ENCODE peak calls at places on chromosomes 1 and 21, in eight cellular contexts. S is globus pallidus; N is HT-29; U is anterior cingulate cortex; L is COR-L47; K is left ventricle myocardium inferior; J is stimulated activated CD4-positive, alpha-beta T cell treated with anti-CD3 and anti-CD28 coated beads, Interleukin-4, amount 100 ng/mL, for 1 hour; Q is A172. Y is an unnamed sample.

GRCh38 chr1:983736-984475 is 2.0 kb upstream of the PERM1 start:
- DNase-seq in J (peak), Q (no peak), N (no peak), K (peak), L (peak), U (no peak), S (no peak), Y (no peak)

GRCh38 chr1:92563457-92564216 is 76.9 kb upstream of the GFI1 start:
- DNase-seq in Q (no peak), K (no peak), N (no peak), S (no peak), U (no peak), J (no peak), L (no peak), Y (no peak)

GRCh38 chr1:160640359-160641123 is 6.3 kb downstream of the SLAMF1 start:
- DNase-seq in N (no peak), Q (no peak), K (no peak), L (no peak), U (no peak), S (no peak), J (no peak), Y (no peak)

GRCh38 chr1:244456586-244456985 is 4.5 kb upstream of the CATSPERE start:
- DNase-seq in K (no peak), L (no peak), Q (no peak), J (no peak), U (no peak), N (no peak), S (no peak), Y (no peak)

GRCh38 chr1:23756676-23757075 is 13.4 kb downstream of the ELOA start:
- DNase-seq in N (no peak), K (no peak), S (no peak), J (no peak), L (no peak), U (no peak), Q (peak), Y (no peak)

GRCh38 chr1:196779093-196779492 is 4.5 kb downstream of the CFHR3 start:
- DNase-seq in N (no peak), K (no peak), S (no peak), J (no peak), U (no peak), Q (no peak), L (no peak), Y (no peak)

GRCh38 chr21:44722701-44723100 is 11.3 kb upstream of the TSPEAR start:
- DNase-seq in Q (no peak), K (no peak), L (no peak), J (no peak), U (no peak), S (no peak), N (no peak), Y (peak)

GRCh38 chr1:215416497-215416896 is 150.6 kb upstream of the KCTD3 start:
- DNase-seq in L (no peak), N (no peak), J (no peak), U (no peak), Q (no peak), K (no peak), S (no peak), Y (no peak)

GRCh38 chr1:52153898-52154297 is 12.0 kb downstream of the ZFYVE9 start:
- DNase-seq in Q (no peak), K (no peak), N (no peak), J (no peak), L (no peak), U (no peak), S (no peak), Y (no peak)

GRCh38 chr1:200006711-200007110 is 20.8 kb upstream of the NR5A2 start:
- DNase-seq in J (no peak), K (no peak), L (no peak), U (no peak), Q (no peak), N (no peak), S (no peak), Y (no peak)

GRCh38 chr1:24860841-24861240 is 69.2 kb downstream of the RUNX3 start:
- DNase-seq in L (no peak), K (no peak), N (no peak), J (no peak), U (no peak), Q (no peak), S (no peak), Y (no peak)

GRCh38 chr1:63886348-63886747 is 112.5 kb downstream of the ROR1 start:
- DNase-seq in Q (no peak), S (no peak), J (no peak), N (no peak), U (no peak), L (no peak), K (no peak), Y (no peak)

GRCh38 chr21:37047079-37047478 is 25.8 kb downstream of the PIGP start:
- DNase-seq in S (no peak), Q (no peak), U (no peak), L (no peak), N (peak), J (no peak), K (no peak), Y (no peak)

GRCh38 chr1:164619006-164619784 is 60.2 kb downstream of the PBX1 start:
- DNase-seq in Q (no peak), N (no peak), K (no peak), U (no peak), J (no peak), L (peak), S (no peak), Y (no peak)

GRCh38 chr1:164780863-164781262 is 221.9 kb downstream of the PBX1 start:
- DNase-seq in Q (peak), S (no peak), U (no peak), K (peak), J (no peak), L (no peak), N (no peak), Y (no peak)

GRCh38 chr1:26417111-26417510 is 6.5 kb downstream of the LIN28A start:
- DNase-seq in S (peak), K (peak), J (peak), L (peak), N (peak), Q (peak), U (peak), Y (peak)

GRCh38 chr1:208033236-208033635 is 122.3 kb upstream of the CD34 start:
- DNase-seq in S (no peak), L (no peak), K (no peak), J (no peak), U (no peak), Q (no peak), N (no peak), Y (peak)

GRCh38 chr1:47031585-47031984 is 8.1 kb downstream of the CYP4X1 start:
- DNase-seq in J (no peak), Q (peak), K (no peak), U (no peak), S (no peak), N (no peak), L (no peak), Y (no peak)

GRCh38 chr1:204858381-204858821 is 12.3 kb upstream of the NFASC start:
- DNase-seq in N (no peak), Q (peak), J (no peak), K (no peak), U (no peak), L (peak), S (no peak), Y (no peak)

GRCh38 chr1:1204998-1205768 is 1.2 kb downstream of the TNFRSF18 start:
- DNase-seq in L (no peak), K (peak), J (no peak), Q (no peak), N (no peak), U (no peak), S (no peak), Y (no peak)

GRCh38 chr1:33410091-33410701 is 20.7 kb downstream of the PHC2 start:
- DNase-seq in N (no peak), J (no peak), K (no peak), L (no peak), U (no peak), Q (no peak), S (peak), Y (no peak)

GRCh38 chr1:40708750-40709099 is 17.2 kb downstream of the NFYC start:
- DNase-seq in U (no peak), K (no peak), S (peak), L (peak), J (no peak), N (no peak), Q (no peak), Y (no peak)

GRCh38 chr1:213443415-213443814 is 392.4 kb downstream of the RPS6KC1 start:
- DNase-seq in L (no peak), K (no peak), Q (no peak), S (no peak), U (no peak), J (no peak), N (peak), Y (no peak)

GRCh38 chr1:236334893-236335545 is 53.3 kb upstream of the ERO1B start:
- DNase-seq in Q (no peak), S (no peak), U (no peak), L (no peak), K (no peak), J (no peak), N (no peak), Y (no peak)

GRCh38 chr1:23403038-23403336 is 21.6 kb downstream of the TCEA3 start:
- DNase-seq in J (no peak), K (no peak), Q (peak), S (no peak), N (peak), U (no peak), L (no peak), Y (no peak)

GRCh38 chr1:219416598-219417238 is 196.2 kb downstream of the ZC3H11B start:
- DNase-seq in S (peak), U (peak), Q (peak), N (peak), L (peak), J (peak), K (peak), Y (peak)

GRCh38 chr1:9388628-9389184 is 96.0 kb downstream of the SPSB1 start:
- DNase-seq in Q (peak), J (no peak), U (no peak), S (no peak), N (no peak), L (no peak), K (no peak), Y (no peak)

GRCh38 chr1:192311281-192311680 is 5.5 kb upstream of the RGS21 start:
- DNase-seq in J (no peak), U (no peak), S (peak), K (no peak), L (peak), Q (peak), N (peak), Y (no peak)

GRCh38 chr1:198253668-198254067 is 96.9 kb downstream of the NEK7 start:
- DNase-seq in J (no peak), N (no peak), S (no peak), K (peak), U (no peak), L (no peak), Q (peak), Y (no peak)

GRCh38 chr1:208387908-208388756 is 143.9 kb upstream of the PLXNA2 start:
- DNase-seq in L (peak), S (no peak), U (no peak), Q (no peak), J (no peak), K (no peak), N (no peak), Y (no peak)

GRCh38 chr1:41387667-41388091 is 26.4 kb downstream of the FOXO6 start:
- DNase-seq in U (peak), N (peak), J (no peak), L (peak), Q (peak), S (no peak), K (peak), Y (peak)

Y was measured in sciatic nerve.